ENCODE peak calls at places on chromosomes 13 and 19, in six cellular contexts. One of them, this sample, is unnamed.

GRCh38 chr19:13005861-13006370 is 10.6 kb downstream of the NFIX start:
- DNase-seq in OCI-LY7: no peak
- DNase-seq in colonic mucosa: no peak
- DNase-seq in fibroblast of mammary gland: no peak
- DNase-seq in mammary epithelial cell: no peak
- DNase-seq in astrocyte of the spinal cord: no peak
- DNase-seq in this sample: no peak

GRCh38 chr19:7679017-7679720 is 1.5 kb upstream of the TRAPPC5 start:
- DNase-seq in colonic mucosa: no peak
- DNase-seq in astrocyte of the spinal cord: no peak
- DNase-seq in OCI-LY7: peak; percentile 76
- DNase-seq in fibroblast of mammary gland: no peak
- DNase-seq in mammary epithelial cell: no peak
- DNase-seq in this sample: peak; percentile 14

GRCh38 chr13:48942131-48942530 is 33.6 kb upstream of the FNDC3A start:
- DNase-seq in colonic mucosa: no peak
- DNase-seq in astrocyte of the spinal cord: peak; percentile 65
- DNase-seq in mammary epithelial cell: peak; percentile 39
- DNase-seq in OCI-LY7: no peak
- DNase-seq in fibroblast of mammary gland: peak; percentile 82
- DNase-seq in this sample: peak; percentile 39

GRCh38 chr13:41077475-41077874 is 16.2 kb downstream of the WBP4 start:
- DNase-seq in astrocyte of the spinal cord: no peak
- DNase-seq in colonic mucosa: no peak
- DNase-seq in OCI-LY7: no peak
- DNase-seq in fibroblast of mammary gland: no peak
- DNase-seq in mammary epithelial cell: no peak
- DNase-seq in this sample: no peak

GRCh38 chr13:24119593-24120508 is 40.7 kb upstream of the SPATA13 start:
- DNase-seq in astrocyte of the spinal cord: no peak
- DNase-seq in colonic mucosa: no peak
- DNase-seq in fibroblast of mammary gland: no peak
- DNase-seq in mammary epithelial cell: no peak
- DNase-seq in OCI-LY7: no peak
- DNase-seq in this sample: no peak

GRCh38 chr19:661427-662196 is 1.4 kb downstream of the RNF126 start:
- DNase-seq in colonic mucosa: peak; percentile 72
- DNase-seq in OCI-LY7: peak; percentile 55
- DNase-seq in mammary epithelial cell: peak; percentile 46
- DNase-seq in astrocyte of the spinal cord: no peak
- DNase-seq in fibroblast of mammary gland: no peak
- DNase-seq in this sample: peak; percentile 44

GRCh38 chr19:35262101-35262761 is 6.5 kb upstream of the USF2 start:
- DNase-seq in mammary epithelial cell: no peak
- DNase-seq in astrocyte of the spinal cord: no peak
- DNase-seq in fibroblast of mammary gland: no peak
- DNase-seq in OCI-LY7: no peak
- DNase-seq in colonic mucosa: peak; percentile 18
- DNase-seq in this sample: no peak

GRCh38 chr13:57408312-57408711 is 223.2 kb upstream of the PCDH17 start:
- DNase-seq in fibroblast of mammary gland: no peak
- DNase-seq in mammary epithelial cell: no peak
- DNase-seq in astrocyte of the spinal cord: no peak
- DNase-seq in colonic mucosa: no peak
- DNase-seq in OCI-LY7: no peak
- DNase-seq in this sample: no peak

GRCh38 chr13:110304256-110304655 is 2.7 kb downstream of the COL4A1 start:
- DNase-seq in mammary epithelial cell: no peak
- DNase-seq in astrocyte of the spinal cord: no peak
- DNase-seq in colonic mucosa: no peak
- DNase-seq in OCI-LY7: no peak
- DNase-seq in fibroblast of mammary gland: peak; percentile 96
- DNase-seq in this sample: peak; percentile 29

GRCh38 chr13:51739403-51740112 is 64.4 kb downstream of the DHRS12 start:
- DNase-seq in OCI-LY7: no peak
- DNase-seq in astrocyte of the spinal cord: no peak
- DNase-seq in colonic mucosa: no peak
- DNase-seq in mammary epithelial cell: no peak
- DNase-seq in fibroblast of mammary gland: peak; percentile 56
- DNase-seq in this sample: no peak

GRCh38 chr19:48239120-48239519 is 16.6 kb downstream of the CARD8 start:
- DNase-seq in colonic mucosa: no peak
- DNase-seq in fibroblast of mammary gland: no peak
- DNase-seq in OCI-LY7: no peak
- DNase-seq in astrocyte of the spinal cord: no peak
- DNase-seq in mammary epithelial cell: no peak
- DNase-seq in this sample: no peak

GRCh38 chr19:13689050-13689449 is 75.3 kb upstream of the MRI1 start:
- DNase-seq in OCI-LY7: peak; percentile 54
- DNase-seq in mammary epithelial cell: no peak
- DNase-seq in astrocyte of the spinal cord: no peak
- DNase-seq in fibroblast of mammary gland: peak; percentile 40
- DNase-seq in colonic mucosa: no peak
- DNase-seq in this sample: no peak

GRCh38 chr19:35996777-35997176 is 1.8 kb downstream of the SDHAF1 start:
- DNase-seq in colonic mucosa: no peak
- DNase-seq in astrocyte of the spinal cord: no peak
- DNase-seq in mammary epithelial cell: no peak
- DNase-seq in OCI-LY7: no peak
- DNase-seq in fibroblast of mammary gland: no peak
- DNase-seq in this sample: no peak

GRCh38 chr13:44068737-44069136 is 189.0 kb downstream of the LACC1 start:
- DNase-seq in OCI-LY7: no peak
- DNase-seq in colonic mucosa: no peak
- DNase-seq in mammary epithelial cell: peak; percentile 73
- DNase-seq in astrocyte of the spinal cord: peak; percentile 85
- DNase-seq in fibroblast of mammary gland: peak; percentile 82
- DNase-seq in this sample: peak; percentile 79

GRCh38 chr13:42524487-42525034 is 49.4 kb upstream of the TNFSF11 start:
- DNase-seq in OCI-LY7: no peak
- DNase-seq in colonic mucosa: no peak
- DNase-seq in mammary epithelial cell: no peak
- DNase-seq in fibroblast of mammary gland: peak; percentile 56
- DNase-seq in astrocyte of the spinal cord: no peak
- DNase-seq in this sample: no peak

GRCh38 chr13:109818136-109818535 is 31.8 kb upstream of the IRS2 start:
- DNase-seq in colonic mucosa: no peak
- DNase-seq in OCI-LY7: no peak
- DNase-seq in astrocyte of the spinal cord: no peak
- DNase-seq in fibroblast of mammary gland: no peak
- DNase-seq in mammary epithelial cell: peak; percentile 29
- DNase-seq in this sample: peak; percentile 60

GRCh38 chr13:91078093-91078679 is 269.3 kb upstream of the MIR17HG start:
- DNase-seq in astrocyte of the spinal cord: peak; percentile 22
- DNase-seq in OCI-LY7: peak; percentile 53
- DNase-seq in mammary epithelial cell: no peak
- DNase-seq in colonic mucosa: no peak
- DNase-seq in fibroblast of mammary gland: no peak
- DNase-seq in this sample: peak; percentile 17

GRCh38 chr13:25848822-25849740 is 202.7 kb downstream of the SHISA2 start:
- DNase-seq in mammary epithelial cell: no peak
- DNase-seq in fibroblast of mammary gland: no peak
- DNase-seq in colonic mucosa: no peak
- DNase-seq in OCI-LY7: no peak
- DNase-seq in astrocyte of the spinal cord: peak; percentile 50
- DNase-seq in this sample: no peak

GRCh38 chr13:23022667-23023066 is 158.1 kb upstream of the SGCG start:
- DNase-seq in astrocyte of the spinal cord: no peak
- DNase-seq in fibroblast of mammary gland: no peak
- DNase-seq in OCI-LY7: no peak
- DNase-seq in mammary epithelial cell: no peak
- DNase-seq in colonic mucosa: no peak
- DNase-seq in this sample: no peak

GRCh38 chr13:43232866-43233265 is 209.5 kb downstream of the DNAJC15 start:
- DNase-seq in OCI-LY7: no peak
- DNase-seq in colonic mucosa: no peak
- DNase-seq in fibroblast of mammary gland: peak; percentile 96
- DNase-seq in mammary epithelial cell: peak; percentile 39
- DNase-seq in astrocyte of the spinal cord: peak; percentile 48
- DNase-seq in this sample: peak; percentile 60

DNA sequence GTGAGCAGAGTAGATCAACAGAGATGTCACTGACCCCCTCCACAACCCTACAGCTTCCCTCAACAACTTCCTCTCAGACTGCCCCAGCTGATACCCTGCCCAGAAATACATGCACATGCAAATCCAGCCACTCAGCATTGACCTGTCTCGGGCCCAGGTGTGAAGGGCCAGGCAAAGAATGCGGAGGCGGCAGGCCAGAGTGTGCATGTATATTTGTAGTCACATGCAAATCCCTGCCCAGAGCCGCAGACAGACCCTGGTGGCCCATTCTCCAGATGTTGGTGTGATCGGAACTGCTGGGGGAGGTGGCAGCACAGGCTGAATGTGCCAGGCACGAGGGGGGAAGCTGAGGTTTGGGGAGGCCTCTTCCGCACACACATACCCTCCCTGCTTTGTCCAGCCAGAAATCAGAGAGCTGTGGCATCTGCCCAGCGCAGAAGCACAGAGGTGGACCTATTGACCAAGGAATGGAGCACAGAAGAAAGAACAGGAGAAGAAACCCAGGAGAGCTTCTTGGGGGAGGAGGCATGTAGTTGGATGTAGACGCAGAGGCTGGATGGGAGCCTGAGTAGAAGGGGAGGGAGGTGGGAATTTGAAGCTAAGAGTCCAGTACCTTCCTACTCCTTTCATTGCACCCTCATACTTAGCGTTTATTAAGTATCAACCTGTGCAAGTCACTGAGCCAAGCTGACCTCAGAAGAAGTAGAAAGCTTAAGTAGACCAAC is 14.4 kb downstream of the MEF2B start:
- DNase-seq in fibroblast of mammary gland: no peak
- DNase-seq in mammary epithelial cell: no peak
- DNase-seq in astrocyte of the spinal cord: no peak
- DNase-seq in OCI-LY7: peak; percentile 98
- DNase-seq in colonic mucosa: no peak
- DNase-seq in this sample: no peak
- TF ChIP-seq CTCF in fibroblast of mammary gland: no peak
- TF ChIP-seq CTCF in mammary epithelial cell: no peak
- TF ChIP-seq CTCF in astrocyte of the spinal cord: no peak
- TF ChIP-seq CTCF in OCI-LY7: no peak
- TF ChIP-seq CTCF in colonic mucosa: no peak
- TF ChIP-seq CTCF in this sample: no peak

GRCh38 chr13:80481589-80481988 is 140.7 kb upstream of the SPRY2 start:
- DNase-seq in astrocyte of the spinal cord: no peak
- DNase-seq in OCI-LY7: no peak
- DNase-seq in fibroblast of mammary gland: no peak
- DNase-seq in mammary epithelial cell: peak; percentile 1
- DNase-seq in colonic mucosa: no peak
- DNase-seq in this sample: peak; percentile 50

GRCh38 chr13:80477641-80478443 is 136.9 kb upstream of the SPRY2 start:
- DNase-seq in colonic mucosa: no peak
- DNase-seq in fibroblast of mammary gland: no peak
- DNase-seq in astrocyte of the spinal cord: no peak
- DNase-seq in mammary epithelial cell: peak; percentile 36
- DNase-seq in OCI-LY7: no peak
- DNase-seq in this sample: peak; percentile 87

GRCh38 chr13:80486407-80486806 is 145.5 kb upstream of the SPRY2 start:
- DNase-seq in colonic mucosa: no peak
- DNase-seq in fibroblast of mammary gland: peak; percentile 19
- DNase-seq in OCI-LY7: no peak
- DNase-seq in astrocyte of the spinal cord: no peak
- DNase-seq in mammary epithelial cell: no peak
- DNase-seq in this sample: no peak

DNA sequence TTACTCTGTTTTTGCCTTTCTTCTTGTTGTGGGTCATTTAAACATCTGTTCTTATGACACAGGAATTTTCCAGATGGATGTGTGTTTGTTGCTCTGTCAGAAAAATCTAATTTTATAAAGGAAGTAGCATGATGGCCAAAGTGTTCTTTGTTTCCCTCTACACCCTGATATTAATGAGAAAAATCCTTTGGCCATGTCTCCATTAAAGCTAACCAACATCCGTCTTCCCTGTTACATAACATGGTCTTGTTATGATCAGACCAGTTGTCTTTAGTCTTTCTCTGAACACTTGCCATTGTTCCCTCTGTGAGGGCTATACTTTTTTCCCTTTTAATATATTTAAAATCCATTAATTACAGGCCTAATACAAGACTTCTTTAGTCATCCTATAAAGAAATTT is 142.2 kb upstream of the SPRY2 start:
- DNase-seq in OCI-LY7: no peak
- DNase-seq in astrocyte of the spinal cord: no peak
- DNase-seq in colonic mucosa: no peak
- DNase-seq in mammary epithelial cell: no peak
- DNase-seq in fibroblast of mammary gland: no peak
- DNase-seq in this sample: no peak
- H3K4me3 ChIP-seq in OCI-LY7: no peak overlapping the region
- H3K4me3 ChIP-seq in astrocyte of the spinal cord: no peak overlapping the region
- H3K4me3 ChIP-seq in colonic mucosa: no peak overlapping the region
- H3K4me3 ChIP-seq in mammary epithelial cell: no peak overlapping the region
- H3K4me3 ChIP-seq in fibroblast of mammary gland: no peak overlapping the region
- H3K4me3 ChIP-seq in this sample: no peak overlapping the region

GRCh38 chr13:28744656-28745055 is 25.9 kb upstream of the SLC46A3 start:
- DNase-seq in fibroblast of mammary gland: no peak
- DNase-seq in astrocyte of the spinal cord: no peak
- DNase-seq in colonic mucosa: no peak
- DNase-seq in OCI-LY7: no peak
- DNase-seq in mammary epithelial cell: no peak
- DNase-seq in this sample: no peak

GRCh38 chr13:28744091-28744536 is 25.3 kb upstream of the SLC46A3 start:
- DNase-seq in astrocyte of the spinal cord: peak; percentile 76
- DNase-seq in fibroblast of mammary gland: peak; percentile 59
- DNase-seq in colonic mucosa: no peak
- DNase-seq in OCI-LY7: no peak
- DNase-seq in mammary epithelial cell: no peak
- DNase-seq in this sample: peak; percentile 50

GRCh38 chr13:28743045-28743444 is 24.3 kb upstream of the SLC46A3 start:
- DNase-seq in astrocyte of the spinal cord: no peak
- DNase-seq in OCI-LY7: no peak
- DNase-seq in fibroblast of mammary gland: no peak
- DNase-seq in colonic mucosa: no peak
- DNase-seq in mammary epithelial cell: no peak
- DNase-seq in this sample: no peak

GRCh38 chr13:28741080-28741479 is 22.3 kb upstream of the SLC46A3 start:
- DNase-seq in OCI-LY7: no peak
- DNase-seq in fibroblast of mammary gland: peak; percentile 32
- DNase-seq in colonic mucosa: no peak
- DNase-seq in mammary epithelial cell: no peak
- DNase-seq in astrocyte of the spinal cord: no peak
- DNase-seq in this sample: no peak

GRCh38 chr13:28743499-28744083 is 24.8 kb upstream of the SLC46A3 start:
- DNase-seq in mammary epithelial cell: no peak
- DNase-seq in astrocyte of the spinal cord: no peak
- DNase-seq in OCI-LY7: no peak
- DNase-seq in fibroblast of mammary gland: no peak
- DNase-seq in colonic mucosa: no peak
- DNase-seq in this sample: no peak
- TF ChIP-seq CTCF in mammary epithelial cell: no peak
- TF ChIP-seq CTCF in astrocyte of the spinal cord: no peak
- TF ChIP-seq CTCF in OCI-LY7: no peak
- TF ChIP-seq CTCF in fibroblast of mammary gland: no peak
- TF ChIP-seq CTCF in colonic mucosa: no peak
- TF ChIP-seq CTCF in this sample: no peak

GRCh38 chr19:41864374-41864773 is 4.3 kb downstream of the RPS19 start:
- DNase-seq in OCI-LY7: no peak
- DNase-seq in fibroblast of mammary gland: no peak
- DNase-seq in mammary epithelial cell: no peak
- DNase-seq in astrocyte of the spinal cord: no peak
- DNase-seq in colonic mucosa: no peak
- DNase-seq in this sample: no peak
- H3K4me3 ChIP-seq in OCI-LY7: peak overlapping the region; percentile 45
- H3K4me3 ChIP-seq in fibroblast of mammary gland: no peak overlapping the region
- H3K4me3 ChIP-seq in mammary epithelial cell: no peak overlapping the region
- H3K4me3 ChIP-seq in astrocyte of the spinal cord: no peak overlapping the region
- H3K4me3 ChIP-seq in colonic mucosa: no peak overlapping the region
- H3K4me3 ChIP-seq in this sample: no peak overlapping the region